ENCODE peak calls at places on chromosomes 5 and 9, in nine cellular contexts. F is NAMALWA; B is A549; Q is stimulated activated naive CD4-positive, alpha-beta T cell; O is glomerular endothelial cell; D is NB4; K is activated naive CD4-positive, alpha-beta T cell; J is NCI-H1417 treated with DMSO at 0.1 percent for 48 hours; U is caudate nucleus. G is an unnamed sample.

GRCh38 chr9:113772121-113772885 is 103.8 kb upstream of the ZNF618 start:
- DNase-seq in O (no peak), D (no peak), B (no peak), F (no peak), Q (no peak), U (no peak), J (no peak), K (no peak), G (no peak)

GRCh38 chr9:105447814-105448812 is at the start of gene FSD1L:
- DNase-seq in B (peak; percentile 93), O (no peak), F (peak; percentile 92), J (peak; percentile 85), K (peak; percentile 41), U (peak; percentile 77), Q (peak; percentile 62), D (peak; percentile 93), G (peak; percentile 90)

GRCh38 chr9:133342570-133342969 is 5.4 kb downstream of the MED22 start:
- DNase-seq in Q (no peak), J (no peak), U (no peak), K (no peak), B (no peak), O (no peak), F (peak; percentile 43), D (peak; percentile 39), G (no peak)

GRCh38 chr9:92763721-92764380 is 782 bp downstream of the BICD2 start:
- DNase-seq in B (no peak), J (no peak), O (no peak), D (peak; percentile 67), U (no peak), K (no peak), Q (no peak), F (peak; percentile 52), G (peak; percentile 34)

GRCh38 chr5:53479656-53480473 is 564 bp upstream of the FST start:
- DNase-seq in B (peak; percentile 55), F (no peak), K (no peak), O (no peak), J (no peak), U (no peak), D (peak; percentile 32), Q (peak; percentile 35), G (peak; percentile 20)

GRCh38 chr5:143682221-143682620 is 129.7 kb upstream of the HMHB1 start:
- DNase-seq in K (no peak), Q (no peak), D (no peak), F (no peak), O (no peak), J (no peak), B (peak; percentile 32), U (no peak), G (no peak)

GRCh38 chr5:36261186-36261585 is 19.5 kb upstream of the NADK2 start:
- DNase-seq in F (no peak), J (no peak), U (no peak), O (no peak), Q (no peak), D (no peak), K (no peak), B (no peak), G (no peak)

GRCh38 chr5:96175090-96175489 is 213.4 kb upstream of the ELL2 start:
- DNase-seq in O (no peak), Q (no peak), B (peak; percentile 31), F (peak; percentile 65), K (no peak), D (peak; percentile 23), J (no peak), U (no peak), G (peak; percentile 36)

GRCh38 chr5:82676663-82677062 is 398.5 kb upstream of the RPS23 start:
- DNase-seq in J (no peak), O (no peak), U (no peak), Q (no peak), D (no peak), B (no peak), F (no peak), K (no peak), G (peak; percentile 79)

GRCh38 chr9:87656485-87656884 is 69.4 kb upstream of the CTSL start:
- DNase-seq in O (no peak), F (no peak), U (no peak), Q (no peak), D (no peak), J (no peak), K (no peak), B (no peak), G (no peak)

GRCh38 chr9:79551999-79552398 is 19.8 kb upstream of the TLE4 start:
- DNase-seq in O (no peak), D (peak; percentile 11), J (no peak), Q (no peak), K (no peak), U (no peak), B (no peak), F (no peak), G (peak; percentile 78)

GRCh38 chr9:101462558-101462957 is 27.0 kb upstream of the ALDOB start:
- DNase-seq in Q (no peak), D (no peak), K (no peak), O (no peak), B (no peak), J (no peak), U (no peak), F (no peak), G (no peak)

G was measured in Kasumi-1.